ENCODE peak calls at places on chromosomes 6 and 20, in four cellular contexts. D is upper lobe of right lung; L is CD4-positive, alpha-beta T cell; P is naive thymus-derived CD4-positive, alpha-beta T cell. Z is an unnamed sample. For H3K9me3, the result is how much of the 10 kb centered on the place peaks cover.

GRCh38 chr6:22970004-22970403 is 400.6 kb downstream of the HDGFL1 start:
- DNase-seq in D (no peak), L (no peak), P (no peak), Z (no peak)

GRCh38 chr6:30547454-30547853 is 8.8 kb downstream of the GNL1 start:
- DNase-seq in D (no peak), L (no peak), P (no peak), Z (no peak)

GRCh38 chr6:170178266-170178560 is 112.7 kb downstream of the DLL1 start:
- DNase-seq in D (no peak), L (no peak), P (no peak), Z (no peak)

GRCh38 chr6:11802886-11803595 is 24.4 kb upstream of the ADTRP start:
- DNase-seq in D (no peak), L (no peak), P (no peak), Z (no peak)

GRCh38 chr6:80214436-80215022 is 108.1 kb downstream of the BCKDHB start:
- DNase-seq in D (no peak), L (no peak), P (no peak), Z (no peak)

GRCh38 chr6:16286151-16286522 is 47.8 kb downstream of the GMPR start:
- DNase-seq in D (no peak), L (peak), P (peak), Z (no peak)

GRCh38 chr6:112232845-112233256 is 21.5 kb downstream of the LAMA4 start:
- DNase-seq in D (no peak), L (no peak), P (no peak), Z (no peak)

GRCh38 chr20:53331151-53331973 is 262.3 kb downstream of the ZNF217 start:
- DNase-seq in D (no peak), L (no peak), P (no peak), Z (no peak)

GRCh38 chr6:35359744-35360348 is 17.5 kb downstream of the PPARD start:
- DNase-seq in D (no peak), L (no peak), P (no peak), Z (no peak)

GRCh38 chr6:19691465-19692167 is 145.6 kb upstream of the ID4 start:
- DNase-seq in D (no peak), L (no peak), P (no peak), Z (no peak)

GRCh38 chr20:6162239-6162638 is 39.4 kb upstream of the FERMT1 start:
- DNase-seq in D (no peak), L (no peak), P (no peak), Z (no peak)

GRCh38 chr6:14455942-14456648 is 338.5 kb downstream of the CD83 start:
- DNase-seq in D (no peak), L (no peak), P (no peak), Z (no peak)

GRCh38 chr20:13029687-13030510 is 21.1 kb downstream of the SPTLC3 start:
- DNase-seq in D (no peak), L (no peak), P (no peak), Z (no peak)

GRCh38 chr6:54238407-54238806 is 69.8 kb upstream of the TINAG start:
- DNase-seq in D (no peak), L (no peak), P (no peak), Z (no peak)

GRCh38 chr6:72619883-72620696 is 1.8 kb upstream of the KCNQ5 start:
- DNase-seq in D (peak), L (peak), P (peak), Z (peak)

GRCh38 chr6:23478324-23478723 is 647.7 kb upstream of the NRSN1 start:
- DNase-seq in D (no peak), L (no peak), P (no peak), Z (no peak)

GRCh38 chr6:36979343-36979742 is 6.7 kb downstream of the MTCH1 start:
- DNase-seq in D (peak), L (peak), P (no peak), Z (no peak)

GRCh38 chr6:113734886-113735481 is 122.2 kb upstream of the MARCKS start:
- DNase-seq in D (no peak), L (no peak), P (no peak), Z (no peak)

GRCh38 chr6:45614488-45615285 is 237.0 kb upstream of the SUPT3H start:
- DNase-seq in D (no peak), L (no peak), P (no peak), Z (no peak)

GRCh38 chr6:89690944-89691324 is 52.4 kb upstream of the LYRM2 start:
- DNase-seq in D (no peak), L (no peak), P (no peak), Z (no peak)

GRCh38 chr20:36202891-36203338 is 33.4 kb upstream of the AAR2 start:
- DNase-seq in D (peak), L (peak), P (peak), Z (peak)

GRCh38 chr6:38632490-38632889 is 7.2 kb downstream of the BTBD9 start:
- DNase-seq in D (no peak), L (no peak), P (no peak), Z (no peak)

GRCh38 chr20:6468751-6469150 is 298.7 kb upstream of the BMP2 start:
- DNase-seq in D (no peak), L (no peak), P (no peak), Z (no peak)

GRCh38 chr6:169096326-169096882 is 157.2 kb downstream of the THBS2 start:
- DNase-seq in D (no peak), L (no peak), P (no peak), Z (no peak)

GRCh38 chr20:3328501-3328900 is 79.0 kb downstream of the DNAAF9 start:
- DNase-seq in D (no peak), L (no peak), P (no peak), Z (no peak)

GRCh38 chr6:155228549-155229166 is 35.2 kb upstream of the CLDN20 start:
- DNase-seq in D (no peak), L (no peak), P (no peak), Z (no peak)

GRCh38 chr6:39196648-39197047 is 32.6 kb downstream of the KCNK5 start:
- DNase-seq in D (no peak), L (no peak), P (no peak), Z (no peak)

GRCh38 chr6:33297956-33298772 is 578 bp downstream of the RGL2 start:
- DNase-seq in D (no peak), L (peak), P (peak), Z (peak)

GRCh38 chr6:30686908-30687658 is 638 bp upstream of the PPP1R18 start:
- DNase-seq in D (peak), L (peak), P (peak), Z (peak)

GRCh38 chr6:149948011-149948410 is 6.2 kb downstream of the ULBP2 start:
- DNase-seq in D (no peak), L (no peak), P (no peak), Z (no peak)

GRCh38 chr20:20668639-20669038 is 43.8 kb downstream of the RALGAPA2 start:
- DNase-seq in D (no peak), L (no peak), P (no peak), Z (no peak)

GRCh38 chr6:130796313-130796905 is 30.8 kb upstream of the SMLR1 start:
- DNase-seq in D (no peak), L (no peak), P (no peak), Z (no peak)

GRCh38 chr6:89162047-89162371 is 16.2 kb downstream of the PM20D2 start:
- DNase-seq in D (no peak), L (no peak), P (no peak), Z (no peak)

GRCh38 chr20:37669062-37669772 is 24.6 kb upstream of the CTNNBL1 start:
- DNase-seq in D (no peak), L (no peak), P (no peak), Z (no peak)

GRCh38 chr6:134111062-134111677 is 58.7 kb upstream of the SLC2A12 start:
- DNase-seq in D (no peak), L (no peak), P (peak), Z (no peak)

GRCh38 chr20:21503345-21503744 is 10.5 kb downstream of the NKX2-2 start:
- DNase-seq in D (no peak), L (no peak), P (no peak), Z (no peak)

GRCh38 chr20:43925215-43925614 is 10.6 kb downstream of the TOX2 start:
- DNase-seq in D (peak), L (peak), P (peak), Z (no peak)

GRCh38 chr20:63496404-63497120 is 2.3 kb downstream of the EEF1A2 start:
- DNase-seq in D (peak), L (no peak), P (no peak), Z (no peak)

GRCh38 chr6:108117427-108118358 is 43.2 kb upstream of the OSTM1 start:
- DNase-seq in D (peak), L (no peak), P (peak), Z (no peak)

GRCh38 chr6:165146456-165146855 is 162.9 kb downstream of the C6orf118 start:
- DNase-seq in D (no peak), L (no peak), P (no peak), Z (no peak)
- H3K9me3 ChIP-seq in D (under half), L (under half), P (under half), Z (under half)

GRCh38 chr20:59726196-59726595 is 121.9 kb downstream of the PHACTR3 start:
- DNase-seq in D (peak), L (no peak), P (no peak), Z (no peak)
- H3K9me3 ChIP-seq in D (under half), L (under half), P (under half), Z (under half)

GRCh38 chr6:148565931-148566663 is 180.7 kb upstream of the UST start:
- DNase-seq in D (peak), L (no peak), P (no peak), Z (no peak)
- H3K9me3 ChIP-seq in D (under half), L (under half), P (under half), Z (under half)

DNA sequence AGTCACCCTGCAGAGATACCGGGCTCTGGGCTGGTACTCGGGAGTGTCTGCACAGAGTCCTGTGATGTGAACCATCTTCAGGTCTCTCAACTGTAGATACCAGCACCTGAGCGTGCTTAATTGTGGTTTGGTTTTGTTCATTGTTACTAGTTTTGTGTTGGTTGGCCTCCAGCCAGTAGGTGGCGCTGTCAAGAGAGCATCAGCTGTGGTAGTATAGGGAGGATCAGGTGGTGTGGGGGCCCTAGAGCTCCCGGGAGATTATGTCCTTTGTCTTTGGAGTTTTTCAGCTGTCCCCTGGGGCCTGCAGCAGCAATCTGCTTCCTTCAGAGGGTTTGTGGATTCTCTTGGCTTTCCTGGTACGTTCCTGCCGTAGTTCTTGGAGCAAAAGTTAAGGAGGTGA is 67.9 kb downstream of the CDYL start:
- DNase-seq in D (no peak), L (no peak), P (no peak), Z (no peak)
- H3K9me3 ChIP-seq in D (under half), L (under half), P (under half), Z (under half)

GRCh38 chr20:56592211-56592610 is 36.9 kb upstream of the TFAP2C start:
- DNase-seq in D (no peak), L (no peak), P (no peak), Z (no peak)
- H3K9me3 ChIP-seq in D (under half), L (under half), P (under half), Z (under half)

DNA sequence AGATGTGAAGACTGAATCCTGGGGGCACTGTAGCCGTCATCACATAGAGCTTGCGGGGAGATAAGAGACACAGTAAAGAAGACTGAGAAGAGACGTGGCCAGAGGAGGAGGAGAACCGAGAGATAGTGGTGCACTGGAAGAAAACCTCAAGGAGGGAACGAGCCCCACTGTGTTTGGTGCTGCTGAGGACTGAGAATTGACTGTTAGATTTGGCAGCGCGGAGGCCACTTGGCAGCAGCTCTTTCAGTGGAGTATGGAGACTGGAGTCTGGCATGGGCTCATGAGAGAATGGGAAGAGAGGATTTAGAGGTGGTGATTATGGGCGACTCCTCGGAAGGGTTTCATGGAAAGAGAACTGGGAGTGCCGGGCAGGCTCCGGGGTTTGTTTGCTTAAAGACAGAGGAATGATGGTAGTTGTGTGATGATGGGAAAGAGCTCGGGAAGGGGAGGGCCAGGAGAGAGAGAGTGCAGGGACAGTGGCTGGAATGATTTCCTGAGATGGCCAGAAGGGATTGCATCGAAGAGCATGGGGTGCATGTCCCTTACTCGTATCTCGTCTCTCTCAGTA is 18.0 kb downstream of the CDYL start:
- DNase-seq in D (no peak), L (no peak), P (no peak), Z (no peak)
- H3K9me3 ChIP-seq in D (under half), L (under half), P (under half), Z (under half)

DNA sequence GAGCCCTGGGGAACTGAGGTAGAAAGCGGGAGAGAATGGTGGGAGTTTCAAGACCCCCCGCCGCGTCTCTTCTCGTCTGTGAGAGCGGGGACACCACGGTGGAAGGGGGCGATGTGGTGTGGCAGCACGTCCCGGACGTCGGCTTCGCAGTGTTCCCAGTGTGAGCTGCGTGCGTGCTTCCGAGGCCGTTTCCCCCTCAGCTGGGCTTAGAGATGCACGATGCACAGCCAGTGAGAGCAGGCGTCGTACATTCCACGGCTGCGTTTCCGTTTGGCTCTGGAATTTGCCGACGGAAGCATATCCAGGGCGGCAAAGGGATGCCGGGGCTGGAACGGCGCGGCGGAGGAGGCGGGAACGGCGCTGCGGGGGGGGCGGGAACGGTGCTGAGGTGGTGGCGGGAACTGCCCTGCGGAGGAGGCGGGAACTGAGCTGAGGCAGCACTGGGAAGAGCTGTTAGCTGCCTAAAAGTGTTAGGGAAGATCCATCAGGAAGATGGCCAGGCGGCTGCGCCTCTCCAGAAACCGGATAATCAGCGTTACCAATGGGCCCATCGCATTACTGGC is 37.7 kb downstream of the KIF25 start:
- DNase-seq in D (peak), L (no peak), P (no peak), Z (no peak)
- H3K9me3 ChIP-seq in D (under half), L (under half), P (under half), Z (under half)

Z was measured in T-helper 17 cell.